ENCODE peak calls at places on chromosomes 5 and 9, in seven cellular contexts. G is nephron progenitor cell, O is mucosa of gallbladder, H is amniotic stem cell, D is non-pigmented ciliary epithelial cell, U is GM03348, F is chondrocyte. Q is an unnamed sample.
A peak's percentile ranks its signal among the peaks of the same experiment; 100 is the strongest.

GRCh38 chr5:34062419-34062818 is 19.4 kb upstream of the C1QTNF3 start:
- DNase-seq in U (no peak), O (no peak), G (no peak), D (no peak), H (no peak), F (no peak), Q (no peak)

GRCh38 chr5:135662683-135663082 is 83.9 kb upstream of the CXCL14 start:
- DNase-seq in G (no peak), H (no peak), F (no peak), U (no peak), D (no peak), O (no peak), Q (no peak)

GRCh38 chr5:72093231-72093630 is 14.0 kb upstream of the MAP1B start:
- DNase-seq in H (no peak), D (no peak), G (no peak), U (peak; percentile 49), O (no peak), F (no peak), Q (peak; percentile 80)

GRCh38 chr5:142590451-142591240 is 95.2 kb downstream of the FGF1 start:
- DNase-seq in H (no peak), O (no peak), F (no peak), D (no peak), U (no peak), G (no peak), Q (no peak)

GRCh38 chr9:117021881-117022280 is 334.8 kb downstream of the TRIM32 start:
- DNase-seq in F (no peak), D (no peak), G (no peak), H (no peak), U (no peak), O (no peak), Q (no peak)

GRCh38 chr5:73451218-73452130 is 2.9 kb upstream of the FOXD1 start:
- DNase-seq in D (no peak), G (peak; percentile 92), O (peak; percentile 52), U (peak; percentile 90), F (peak; percentile 85), H (peak; percentile 15), Q (peak; percentile 88)

GRCh38 chr9:136791466-136792276 is 527 bp downstream of the TMEM141 start:
- DNase-seq in F (peak; percentile 59), H (no peak), U (peak; percentile 41), D (no peak), G (peak; percentile 67), O (peak; percentile 77), Q (peak; percentile 43)

GRCh38 chr5:112738180-112738560 is 485 bp downstream of the APC start:
- DNase-seq in O (no peak), D (no peak), F (no peak), U (peak; percentile 21), G (peak; percentile 4), H (no peak), Q (peak; percentile 57)

GRCh38 chr9:93232388-93232965 is 48.5 kb downstream of the WNK2 start:
- DNase-seq in G (no peak), O (no peak), H (no peak), F (no peak), U (no peak), D (no peak), Q (no peak)

GRCh38 chr5:154179846-154180710 is 10.5 kb upstream of the GALNT10 start:
- DNase-seq in H (peak; percentile 33), O (no peak), D (no peak), F (no peak), G (peak; percentile 40), U (peak; percentile 78), Q (peak; percentile 82)

GRCh38 chr9:109251080-109251775 is 69.6 kb downstream of the EPB41L4B start:
- DNase-seq in F (no peak), H (no peak), O (no peak), D (peak; percentile 26), U (peak; percentile 28), G (no peak), Q (peak; percentile 61)

GRCh38 chr5:64384761-64385160 is 121.1 kb upstream of the RGS7BP start:
- DNase-seq in H (peak; percentile 1), G (peak; percentile 2), U (no peak), D (peak; percentile 1), O (no peak), F (no peak), Q (no peak)

GRCh38 chr9:893843-894420 is 52.4 kb downstream of the DMRT1 start:
- DNase-seq in G (peak; percentile 53), H (peak; percentile 6), O (peak; percentile 55), D (peak; percentile 26), F (no peak), U (peak; percentile 78), Q (peak; percentile 68)

GRCh38 chr5:1835431-1835830 is 34.2 kb downstream of the NDUFS6 start:
- DNase-seq in O (no peak), H (no peak), F (peak; percentile 25), G (no peak), U (no peak), D (no peak), Q (no peak)

GRCh38 chr5:37888476-37888875 is 48.6 kb upstream of the GDNF start:
- DNase-seq in U (peak; percentile 57), H (no peak), D (no peak), F (no peak), O (no peak), G (no peak), Q (peak; percentile 86)

GRCh38 chr5:52603742-52604141 is 184.0 kb upstream of the ITGA1 start:
- DNase-seq in O (no peak), H (no peak), G (no peak), F (no peak), U (no peak), D (no peak), Q (no peak)

GRCh38 chr9:92980085-92980745 is 32.9 kb downstream of the FGD3 start:
- DNase-seq in D (no peak), H (no peak), O (no peak), U (no peak), G (no peak), F (no peak), Q (no peak)

GRCh38 chr9:5915438-5915837 is 24.7 kb downstream of the MLANA start:
- DNase-seq in H (no peak), F (no peak), G (no peak), O (no peak), U (no peak), D (no peak), Q (no peak)

GRCh38 chr9:124257865-124258764 is at the start of gene NEK6:
- DNase-seq in D (no peak), U (peak; percentile 88), H (peak; percentile 15), G (peak; percentile 60), O (no peak), F (peak; percentile 40), Q (peak; percentile 92)

GRCh38 chr5:83109380-83109779 is 32.0 kb downstream of the XRCC4 start:
- DNase-seq in G (no peak), D (no peak), H (no peak), U (no peak), O (no peak), F (no peak), Q (no peak)

GRCh38 chr5:164868761-164869160 is 1363.3 kb downstream of the MAT2B start:
- DNase-seq in F (no peak), D (no peak), H (no peak), G (no peak), O (no peak), U (no peak), Q (no peak)

GRCh38 chr5:61311836-61312808 is 19.9 kb upstream of the ZSWIM6 start:
- DNase-seq in G (no peak), F (no peak), U (no peak), O (no peak), D (no peak), H (no peak), Q (peak; percentile 65)

GRCh38 chr5:54831233-54831632 is 154.2 kb downstream of the ESM1 start:
- DNase-seq in H (no peak), U (no peak), F (no peak), G (no peak), D (no peak), O (no peak), Q (no peak)

GRCh38 chr5:177300236-177300880 is 3.2 kb downstream of the RAB24 start:
- DNase-seq in D (peak; percentile 27), H (no peak), O (peak; percentile 64), U (peak; percentile 55), G (peak; percentile 38), F (no peak), Q (peak; percentile 70)

GRCh38 chr5:143652104-143652700 is 159.8 kb upstream of the HMHB1 start:
- DNase-seq in G (no peak), D (no peak), H (no peak), O (no peak), F (no peak), U (no peak), Q (peak; percentile 54)

GRCh38 chr5:37717613-37718431 is 122.0 kb downstream of the GDNF start:
- DNase-seq in D (no peak), H (peak; percentile 72), G (peak; percentile 55), U (no peak), F (no peak), O (peak; percentile 82), Q (peak; percentile 53)

GRCh38 chr5:144944936-144945335 is 774.3 kb downstream of the KCTD16 start:
- DNase-seq in F (no peak), H (no peak), G (no peak), U (no peak), D (no peak), O (no peak), Q (no peak)

Q was measured in GM23248.